ENCODE peak calls at places on chromosome 5, in nine cellular contexts. T is stimulated activated CD4-positive, alpha-beta T cell treated with anti-CD3 and anti-CD28 coated beads, TNF-alpha, amount 100 ng/mL, for 4 hours; S is activated CD4-positive, alpha-beta T cell treated with anti-CD3 and anti-CD28 coated beads, Interleukin-2, amount 50 U/mL, for 1 hour; M is iris pigment epithelial cell; X is HFF-Myc; G is AG20443; L is NT2/D1; C is kidney; P is stimulated activated CD8-positive, alpha-beta memory T cell treated with anti-CD3 and anti-CD28 coated beads, Interleukin-15, amount 100 ng/mL, for 1 hour. U is an unnamed sample.

GRCh38 chr5:154077692-154078091 is 38.9 kb downstream of the MFAP3 start:
- DNase-seq in T (no peak), S (no peak), M (peak; percentile 73), X (no peak), G (peak; percentile 16), L (no peak), C (no peak), P (no peak), U (no peak)

GRCh38 chr5:95069948-95070347 is 214.9 kb downstream of the MCTP1 start:
- DNase-seq in T (no peak), S (no peak), M (peak; percentile 23), X (no peak), G (no peak), L (no peak), C (no peak), P (no peak), U (no peak)

GRCh38 chr5:35851282-35851681 is 5.4 kb upstream of the IL7R start:
- DNase-seq in T (no peak), S (no peak), M (peak; percentile 37), X (no peak), G (peak; percentile 41), L (no peak), C (no peak), P (no peak), U (no peak)

GRCh38 chr5:73158313-73158712 is 14.7 kb upstream of the TMEM174 start:
- DNase-seq in T (no peak), S (no peak), M (no peak), X (no peak), G (no peak), L (no peak), C (no peak), P (no peak), U (no peak)

GRCh38 chr5:139660105-139660915 is 12.2 kb downstream of the CXXC5 start:
- DNase-seq in T (no peak), S (no peak), M (no peak), X (no peak), G (no peak), L (no peak), C (peak; percentile 94), P (no peak), U (no peak)

GRCh38 chr5:16712600-16712999 is 95.8 kb upstream of the RETREG1 start:
- DNase-seq in T (no peak), S (no peak), M (no peak), X (no peak), G (no peak), L (no peak), C (no peak), P (no peak), U (no peak)

GRCh38 chr5:61330879-61331406 is 1.1 kb upstream of the ZSWIM6 start:
- DNase-seq in T (peak; percentile 54), S (peak; percentile 76), M (peak; percentile 84), X (no peak), G (peak; percentile 81), L (no peak), C (peak; percentile 92), P (no peak), U (no peak)

GRCh38 chr5:142840591-142840990 is 70.4 kb downstream of the ARHGAP26 start:
- DNase-seq in T (no peak), S (no peak), M (no peak), X (no peak), G (no peak), L (no peak), C (no peak), P (no peak), U (no peak)

GRCh38 chr5:150632305-150633160 is 7.9 kb upstream of the SYNPO start:
- DNase-seq in T (no peak), S (no peak), M (peak; percentile 69), X (no peak), G (no peak), L (no peak), C (no peak), P (no peak), U (no peak)

U was measured in SK-N-MC.